ENCODE peak calls at places on chromosomes 1 and 21, in ten cellular contexts. E, D, L, C, A, K, Y, Z, W and G are unnamed samples.

GRCh38 chr1:161721738-161722343 is 497 bp downstream of the FCRLB start:
- DNase-seq in Y (no peak), C (peak; percentile 60), A (no peak), E (peak; percentile 89), Z (no peak), D (no peak), W (no peak), K (peak; percentile 91), L (no peak), G (no peak)

GRCh38 chr1:18489417-18490143 is 8.8 kb downstream of the KLHDC7A start:
- DNase-seq in Z (no peak), L (no peak), E (no peak), W (no peak), A (no peak), D (no peak), K (no peak), Y (no peak), C (no peak), G (no peak)

GRCh38 chr1:146016891-146017290 is 4.6 kb downstream of the HJV start:
- DNase-seq in E (peak; percentile 19), K (no peak), Y (no peak), W (no peak), Z (no peak), A (no peak), C (no peak), L (no peak), D (no peak), G (no peak)

GRCh38 chr21:32990666-32991065 is 35.1 kb upstream of the OLIG2 start:
- DNase-seq in E (no peak), W (no peak), Y (no peak), L (no peak), D (no peak), Z (no peak), C (no peak), K (no peak), A (no peak), G (no peak)

GRCh38 chr1:52032785-52033131 is 852 bp downstream of the KTI12 start:
- DNase-seq in D (no peak), W (no peak), E (peak; percentile 49), Y (peak; percentile 78), Z (no peak), K (peak; percentile 45), C (peak; percentile 40), L (no peak), A (peak; percentile 12), G (peak; percentile 57)

GRCh38 chr1:44225761-44226160 is 12.5 kb downstream of the DMAP1 start:
- DNase-seq in K (no peak), Z (no peak), Y (no peak), L (no peak), W (no peak), C (no peak), E (no peak), D (no peak), A (no peak), G (no peak)

GRCh38 chr1:155078496-155079209 is at the start of gene EFNA3:
- DNase-seq in K (peak; percentile 81), C (no peak), Z (peak; percentile 75), E (no peak), Y (peak; percentile 93), D (peak; percentile 36), W (peak; percentile 53), A (peak; percentile 49), L (peak; percentile 84), G (no peak)

GRCh38 chr1:229380514-229381160 is 37.8 kb upstream of the CCSAP start:
- DNase-seq in A (peak; percentile 7), L (peak; percentile 54), K (no peak), Y (no peak), C (no peak), W (no peak), D (no peak), Z (peak; percentile 11), E (no peak), G (no peak)

GRCh38 chr1:216183427-216183826 is 239.8 kb downstream of the USH2A start:
- DNase-seq in E (peak; percentile 25), L (no peak), D (no peak), A (no peak), C (no peak), W (peak; percentile 96), Z (peak; percentile 19), K (no peak), Y (no peak), G (no peak)